ENCODE peak calls at places on chromosome 5, in eight cellular contexts. N is anterior cingulate cortex; Z is activated T-helper 9 cell treated with anti-CD3 and anti-CD28 coated beads, Interleukin-2, amount 50 U/mL, for 16 hours; S is cardiac fibroblast; I is GM12891; Y is left ventricle myocardium inferior; L is cerebellar cortex; M is stimulated activated CD8-positive, alpha-beta memory T cell treated with anti-CD3 and anti-CD28 coated beads, Interleukin-12 subunit alpha, Interleukin-12 subunit beta, amount 100 ng/mL, for 4 hours. G is an unnamed sample.

GRCh38 chr5:177494356-177495195 is 2.8 kb downstream of the PDLIM7 start:
- DNase-seq in I (no peak), L (peak), Y (peak), Z (no peak), S (peak), M (no peak), N (no peak), G (no peak)

GRCh38 chr5:53923969-53924876 is 363.8 kb downstream of the NDUFS4 start:
- DNase-seq in S (peak), Y (no peak), N (no peak), M (no peak), L (no peak), I (no peak), Z (no peak), G (no peak)

GRCh38 chr5:154189819-154190651 is 498 bp upstream of the GALNT10 start:
- DNase-seq in Z (peak), L (peak), N (peak), M (peak), S (peak), I (peak), Y (peak), G (peak)

GRCh38 chr5:76607353-76607871 is 15.8 kb downstream of the F2RL2 start:
- DNase-seq in Z (no peak), N (no peak), S (peak), Y (no peak), L (no peak), I (no peak), M (no peak), G (no peak)

GRCh38 chr5:81207009-81207408 is 26.1 kb upstream of the CKMT2 start:
- DNase-seq in M (no peak), I (peak), L (peak), Z (no peak), Y (no peak), N (no peak), S (peak), G (no peak)

GRCh38 chr5:139878093-139878492 is 82.5 kb downstream of the PSD2 start:
- DNase-seq in N (no peak), M (no peak), S (no peak), L (no peak), Y (no peak), Z (no peak), I (no peak), G (no peak)

GRCh38 chr5:130109152-130109551 is 204.9 kb downstream of the CHSY3 start:
- DNase-seq in L (peak), S (peak), Z (no peak), N (no peak), M (no peak), Y (no peak), I (no peak), G (no peak)

GRCh38 chr5:30436718-30437117 is 756.8 kb upstream of the CDH6 start:
- DNase-seq in Z (no peak), Y (no peak), S (no peak), N (no peak), I (no peak), M (no peak), L (no peak), G (no peak)

GRCh38 chr5:124342586-124342985 is 403.9 kb downstream of the ZNF608 start:
- DNase-seq in M (no peak), Z (no peak), I (no peak), N (no peak), Y (no peak), L (peak), S (peak), G (no peak)

GRCh38 chr5:172410160-172410559 is 44.2 kb downstream of the SH3PXD2B start:
- DNase-seq in N (no peak), S (no peak), M (no peak), Z (no peak), Y (no peak), L (no peak), I (no peak), G (no peak)

GRCh38 chr5:88555658-88556057 is 287.0 kb upstream of the TMEM161B start:
- DNase-seq in Z (no peak), I (no peak), S (no peak), M (no peak), Y (no peak), L (peak), N (no peak), G (no peak)

GRCh38 chr5:180352116-180352975 is 790 bp downstream of the GFPT2 start:
- DNase-seq in I (no peak), Y (peak), S (peak), M (no peak), Z (no peak), N (no peak), L (no peak), G (no peak)

GRCh38 chr5:159902444-159903121 is 13.7 kb upstream of the ADRA1B start:
- DNase-seq in L (no peak), Z (no peak), S (peak), M (no peak), Y (no peak), I (no peak), N (no peak), G (no peak)

GRCh38 chr5:170486366-170486765 is 17.5 kb upstream of the KCNIP1 start:
- DNase-seq in L (no peak), S (no peak), M (no peak), N (no peak), Y (no peak), Z (no peak), I (no peak), G (no peak)

GRCh38 chr5:170634236-170634990 is 130.6 kb downstream of the KCNIP1 start:
- DNase-seq in M (no peak), N (no peak), S (no peak), L (no peak), Y (no peak), I (no peak), Z (no peak), G (no peak)

GRCh38 chr5:126007841-126008240 is 415.4 kb upstream of the GRAMD2B start:
- DNase-seq in M (no peak), S (peak), Z (no peak), N (no peak), L (no peak), Y (no peak), I (no peak), G (no peak)

GRCh38 chr5:155885199-155885598 is 441.8 kb upstream of the SGCD start:
- DNase-seq in N (no peak), Z (no peak), Y (no peak), S (no peak), L (no peak), M (no peak), I (no peak), G (no peak)

GRCh38 chr5:56152437-56152836 is 80.7 kb downstream of the ANKRD55 start:
- DNase-seq in Y (no peak), I (no peak), Z (no peak), S (no peak), L (no peak), M (no peak), N (no peak), G (no peak)

GRCh38 chr5:177189965-177190364 is 56.4 kb downstream of the NSD1 start:
- DNase-seq in M (no peak), L (no peak), I (no peak), N (no peak), Z (no peak), S (no peak), Y (no peak), G (no peak)

GRCh38 chr5:13567819-13568218 is 376.7 kb downstream of the DNAH5 start:
- DNase-seq in M (no peak), I (no peak), L (no peak), Y (no peak), S (no peak), Z (no peak), N (no peak), G (no peak)

GRCh38 chr5:167709625-167710024 is 581.8 kb upstream of the WWC1 start:
- DNase-seq in L (no peak), Y (no peak), I (no peak), S (no peak), M (no peak), N (no peak), Z (no peak), G (no peak)

GRCh38 chr5:32193591-32193990 is 19.5 kb upstream of the GOLPH3 start:
- DNase-seq in I (no peak), S (peak), M (no peak), Y (peak), L (no peak), Z (no peak), N (no peak), G (no peak)

GRCh38 chr5:151740336-151740942 is 18.0 kb downstream of the ATOX1 start:
- DNase-seq in N (peak), M (peak), I (no peak), Y (peak), L (peak), S (peak), Z (peak), G (peak)

GRCh38 chr5:140182075-140182709 is 7.2 kb downstream of the CYSTM1 start:
- DNase-seq in L (no peak), Y (no peak), S (peak), N (no peak), I (no peak), M (no peak), Z (no peak), G (no peak)

GRCh38 chr5:86461169-86461956 is 156.4 kb upstream of the COX7C start:
- DNase-seq in N (no peak), L (no peak), M (no peak), S (peak), I (no peak), Z (no peak), Y (no peak), G (no peak)

GRCh38 chr5:17289681-17290619 is 72.5 kb downstream of the BASP1 start:
- DNase-seq in M (no peak), N (no peak), L (no peak), Z (no peak), I (no peak), S (peak), Y (no peak), G (no peak)

GRCh38 chr5:79464695-79465332 is 49.1 kb downstream of the HOMER1 start:
- DNase-seq in S (peak), I (peak), N (no peak), M (no peak), L (peak), Y (no peak), Z (no peak), G (no peak)

GRCh38 chr5:76199321-76200318 is 116.4 kb downstream of the SV2C start:
- DNase-seq in N (no peak), L (no peak), Z (no peak), I (no peak), Y (no peak), S (no peak), M (no peak), G (no peak)

GRCh38 chr5:136174021-136174659 is 18.8 kb downstream of the SMIM32 start:
- DNase-seq in I (no peak), S (peak), Y (no peak), M (no peak), Z (no peak), L (peak), N (no peak), G (no peak)

GRCh38 chr5:9947231-9947693 is 302.4 kb downstream of the ATPSCKMT start:
- DNase-seq in Y (no peak), Z (no peak), L (peak), M (no peak), I (no peak), N (no peak), S (peak), G (no peak)

GRCh38 chr5:156541582-156541981 is 214.6 kb downstream of the SGCD start:
- DNase-seq in I (no peak), S (no peak), Y (no peak), M (no peak), Z (no peak), N (no peak), L (no peak), G (no peak)

GRCh38 chr5:80590766-80591165 is 20.7 kb upstream of the ANKRD34B start:
- DNase-seq in Z (no peak), L (no peak), Y (no peak), M (no peak), I (no peak), N (no peak), S (no peak), G (no peak)

GRCh38 chr5:37814699-37815098 is 25.1 kb downstream of the GDNF start:
- DNase-seq in S (no peak), M (no peak), I (no peak), Y (no peak), N (no peak), L (no peak), Z (no peak), G (no peak)

GRCh38 chr5:58248221-58248620 is 211.7 kb downstream of the PLK2 start:
- DNase-seq in S (no peak), L (no peak), N (no peak), I (no peak), Y (no peak), M (no peak), Z (no peak), G (no peak)

GRCh38 chr5:135842737-135843136 is 8.3 kb downstream of the SLC25A48 start:
- DNase-seq in I (no peak), Y (no peak), S (no peak), Z (no peak), M (no peak), L (no peak), N (peak), G (peak)

GRCh38 chr5:169029661-169030274 is 271.2 kb downstream of the SLIT3 start:
- DNase-seq in M (no peak), Y (no peak), Z (no peak), S (peak), L (no peak), I (no peak), N (no peak), G (no peak)